ENCODE peak calls at places on chromosomes 11 and 22, in four cellular contexts. F, T, R and V are unnamed samples.

GRCh38 chr11:128902515-128903066 is 11.4 kb downstream of the KCNJ5 start:
- DNase-seq in F (no peak), T (no peak), R (peak), V (no peak)

GRCh38 chr11:103648670-103649400 is 387.6 kb upstream of the DDI1 start:
- DNase-seq in F (no peak), T (no peak), R (peak), V (no peak)

GRCh38 chr11:90242894-90243416 is 20.1 kb upstream of the CHORDC1 start:
- DNase-seq in F (no peak), T (no peak), R (no peak), V (no peak)

GRCh38 chr22:30159561-30160353 is 79.5 kb downstream of the HORMAD2 start:
- DNase-seq in F (no peak), T (no peak), R (peak), V (no peak)

GRCh38 chr11:10441652-10442503 is 13.2 kb upstream of the AMPD3 start:
- DNase-seq in F (no peak), T (no peak), R (no peak), V (no peak)

GRCh38 chr11:58059011-58059358 is 28.2 kb downstream of the OR6Q1 start:
- DNase-seq in F (no peak), T (no peak), R (peak), V (no peak)

GRCh38 chr11:130675456-130675855 is 227.0 kb downstream of the ADAMTS15 start:
- DNase-seq in F (no peak), T (no peak), R (peak), V (no peak)

GRCh38 chr11:116981216-116981887 is 116.9 kb downstream of the SIK3 start:
- DNase-seq in F (no peak), T (no peak), R (no peak), V (no peak)

GRCh38 chr11:47154738-47155570 is 21.7 kb downstream of the ARFGAP2 start:
- DNase-seq in F (no peak), T (no peak), R (no peak), V (no peak)

GRCh38 chr11:109605006-109605405 is 183.0 kb downstream of the C11orf87 start:
- DNase-seq in F (no peak), T (no peak), R (no peak), V (no peak)

GRCh38 chr11:22516136-22516535 is 109.5 kb downstream of the FANCF start:
- DNase-seq in F (no peak), T (no peak), R (no peak), V (no peak)

GRCh38 chr11:71218789-71219499 is 33.4 kb downstream of the SHANK2 start:
- DNase-seq in F (no peak), T (no peak), R (no peak), V (no peak)

GRCh38 chr11:110376711-110377324 is 52.9 kb upstream of the FDX1 start:
- DNase-seq in F (peak), T (peak), R (peak), V (peak)

GRCh38 chr11:2509481-2510001 is 64.7 kb downstream of the KCNQ1 start:
- DNase-seq in F (no peak), T (peak), R (no peak), V (no peak)

GRCh38 chr11:84836371-84836770 is 790.8 kb downstream of the DLG2 start:
- DNase-seq in F (no peak), T (no peak), R (no peak), V (no peak)

GRCh38 chr11:37505406-37505805 is 907.4 kb upstream of the RAG2 start:
- DNase-seq in F (no peak), T (no peak), R (no peak), V (no peak)

GRCh38 chr11:35152575-35152974 is 13.6 kb downstream of the CD44 start:
- DNase-seq in F (no peak), T (no peak), R (no peak), V (no peak)

GRCh38 chr11:125168875-125169537 is 4.5 kb downstream of the PKNOX2 start:
- DNase-seq in F (no peak), T (no peak), R (peak), V (no peak)

GRCh38 chr11:70116386-70117077 is 38.4 kb downstream of the ANO1 start:
- DNase-seq in F (no peak), T (peak), R (no peak), V (no peak)

GRCh38 chr11:114060402-114061052 is 1.0 kb downstream of the ZBTB16 start:
- DNase-seq in F (no peak), T (no peak), R (no peak), V (peak)

GRCh38 chr11:105673089-105673488 is 63.2 kb downstream of the GRIA4 start:
- DNase-seq in F (no peak), T (no peak), R (peak), V (no peak)

GRCh38 chr11:71133946-71134345 is 118.4 kb downstream of the SHANK2 start:
- DNase-seq in F (no peak), T (no peak), R (no peak), V (no peak)

GRCh38 chr11:94897330-94897768 is 76.0 kb downstream of the CWC15 start:
- DNase-seq in F (peak), T (peak), R (peak), V (peak)

GRCh38 chr22:36419177-36419911 is 31.6 kb upstream of the MYH9 start:
- DNase-seq in F (no peak), T (peak), R (peak), V (no peak)

GRCh38 chr11:100269511-100269910 is 417.6 kb upstream of the ARHGAP42 start:
- DNase-seq in F (no peak), T (no peak), R (no peak), V (no peak)

GRCh38 chr11:62880231-62880802 is 379 bp upstream of the SLC3A2 start:
- DNase-seq in F (no peak), T (peak), R (peak), V (no peak)

GRCh38 chr11:119533462-119533861 is 110.5 kb upstream of the THY1 start:
- DNase-seq in F (no peak), T (no peak), R (no peak), V (no peak)

GRCh38 chr11:17553249-17553546 is 6.1 kb downstream of the OTOG start:
- DNase-seq in F (no peak), T (no peak), R (no peak), V (no peak)

GRCh38 chr11:78040691-78041379 is 17.8 kb upstream of the KCTD14 start:
- DNase-seq in F (no peak), T (no peak), R (no peak), V (no peak)

GRCh38 chr11:121892131-121892681 is 223.8 kb downstream of the BLID start:
- DNase-seq in F (no peak), T (no peak), R (peak), V (no peak)

GRCh38 chr22:24730864-24731263 is 43.7 kb downstream of the PIWIL3 start:
- DNase-seq in F (no peak), T (no peak), R (no peak), V (no peak)

GRCh38 chr11:65782816-65783228 is 2.0 kb upstream of the AP5B1 start:
- DNase-seq in F (no peak), T (no peak), R (no peak), V (no peak)

GRCh38 chr22:38649841-38650522 is 6.2 kb downstream of the FAM227A start:
- DNase-seq in F (no peak), T (no peak), R (no peak), V (no peak)

GRCh38 chr11:450809-451451 is 851 bp downstream of the PTDSS2 start:
- DNase-seq in F (peak), T (peak), R (peak), V (peak)
- H3K27ac ChIP-seq in F (peak), T (peak), R (peak), V (no peak)

GRCh38 chr22:22720201-22720723 is 75.8 kb downstream of the GGTLC2 start:
- DNase-seq in F (peak), T (no peak), R (peak), V (no peak)
- H3K27ac ChIP-seq in F (no peak), T (no peak), R (no peak), V (no peak)

GRCh38 chr11:27329867-27330632 is 33.0 kb downstream of the CCDC34 start:
- DNase-seq in F (no peak), T (no peak), R (no peak), V (no peak)
- H3K27ac ChIP-seq in F (no peak), T (peak), R (no peak), V (no peak)

GRCh38 chr22:43126506-43127165 is 16.1 kb downstream of the BIK start:
- DNase-seq in F (peak), T (no peak), R (peak), V (no peak)
- H3K27ac ChIP-seq in F (peak), T (peak), R (no peak), V (no peak)

DNA sequence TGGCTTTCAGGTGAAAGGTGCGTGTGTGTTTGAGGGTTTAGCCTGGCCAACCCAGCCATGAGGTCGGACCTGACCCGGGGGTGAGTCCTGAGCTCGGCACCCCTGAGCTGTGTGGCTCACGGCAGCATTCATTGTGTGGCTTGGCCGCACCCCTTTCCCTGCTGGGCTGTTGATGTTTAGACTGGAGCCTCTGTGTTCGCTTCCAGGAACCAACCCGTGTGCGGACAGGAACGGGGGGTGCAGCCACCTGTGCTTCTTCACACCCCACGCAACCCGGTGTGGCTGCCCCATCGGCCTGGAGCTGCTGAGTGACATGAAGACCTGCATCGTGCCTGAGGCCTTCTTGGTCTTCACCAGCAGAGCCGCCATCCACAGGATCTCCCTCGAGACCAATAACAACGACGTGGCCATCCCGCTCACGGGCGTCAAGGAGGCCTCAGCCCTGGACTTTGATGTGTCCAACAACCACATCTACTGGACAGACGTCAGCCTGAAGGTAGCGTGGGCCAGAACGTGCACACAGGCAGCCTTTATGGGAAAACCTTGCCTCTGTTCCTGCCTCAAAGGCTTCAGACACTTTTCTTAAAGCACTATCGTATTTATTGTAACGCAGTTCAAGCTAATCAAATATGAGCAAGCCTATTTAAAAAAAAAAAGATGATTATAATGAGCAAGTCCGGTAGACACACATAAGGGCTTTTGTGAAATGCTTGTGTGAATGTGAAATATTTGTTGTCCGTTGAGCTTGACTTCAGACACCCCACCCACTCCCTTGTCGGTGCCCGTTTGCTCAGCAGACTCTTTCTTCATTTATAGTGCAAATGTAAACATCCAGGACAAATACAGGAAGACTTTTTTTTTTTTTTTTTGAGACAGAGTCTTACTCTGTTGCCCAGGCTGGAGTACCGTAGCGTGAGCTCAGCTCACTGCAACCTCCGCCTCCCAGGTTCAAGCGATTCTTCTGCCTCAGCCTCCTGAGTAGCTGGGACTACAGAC is 53.9 kb upstream of the PPP6R3 start:
- DNase-seq in F (no peak), T (no peak), R (no peak), V (no peak)
- H3K27ac ChIP-seq in F (no peak), T (no peak), R (no peak), V (no peak)

GRCh38 chr11:44451706-44452105 is 113.8 kb upstream of the CD82 start:
- DNase-seq in F (no peak), T (no peak), R (no peak), V (no peak)
- H3K27ac ChIP-seq in F (no peak), T (no peak), R (no peak), V (no peak)

DNA sequence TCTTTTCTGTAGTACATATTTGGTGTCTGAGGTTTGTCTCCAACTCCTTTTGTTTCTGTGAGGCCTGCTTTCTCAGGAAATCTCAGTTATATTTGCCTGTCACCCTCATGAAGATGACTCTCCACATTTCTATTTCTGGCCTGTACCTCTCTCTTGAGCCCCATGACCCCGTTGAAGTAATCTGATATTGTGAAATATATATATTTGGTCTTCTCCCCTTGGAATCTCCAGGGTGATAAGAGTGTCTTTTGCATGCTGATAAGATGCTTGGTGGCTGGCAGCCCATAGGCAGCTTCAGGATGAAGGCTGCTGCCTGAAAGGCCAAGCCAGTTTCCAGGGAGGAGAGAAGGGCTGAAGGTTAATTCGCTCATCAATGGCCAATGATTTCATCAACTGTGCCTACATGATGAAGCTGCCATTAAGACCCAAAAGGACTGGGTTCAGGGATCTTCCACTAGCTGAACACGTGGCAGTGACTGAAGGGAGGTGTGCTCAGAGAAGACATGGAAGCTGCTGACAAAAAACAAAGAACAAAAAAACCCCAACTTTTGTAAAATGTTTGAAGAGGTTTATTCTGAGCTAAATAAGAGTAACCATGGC is 67.4 kb downstream of the MICAL2 start:
- DNase-seq in F (no peak), T (no peak), R (peak), V (no peak)
- H3K27ac ChIP-seq in F (no peak), T (no peak), R (peak), V (no peak)

GRCh38 chr11:64250406-64250874 is 890 bp upstream of the PLCB3 start:
- DNase-seq in F (no peak), T (no peak), R (no peak), V (no peak)

GRCh38 chr11:64249563-64250405 is 1.5 kb upstream of the PLCB3 start:
- DNase-seq in F (no peak), T (no peak), R (no peak), V (no peak)

GRCh38 chr11:64251986-64252837 is 882 bp downstream of the PLCB3 start:
- DNase-seq in F (no peak), T (no peak), R (no peak), V (no peak)

GRCh38 chr11:64251722-64251985 is 324 bp downstream of the PLCB3 start:
- DNase-seq in F (no peak), T (no peak), R (no peak), V (no peak)

GRCh38 chr11:64250875-64251721 is at the start of gene PLCB3:
- DNase-seq in F (no peak), T (no peak), R (no peak), V (no peak)
- H3K27ac ChIP-seq in F (peak), T (peak), R (peak), V (no peak)

DNA sequence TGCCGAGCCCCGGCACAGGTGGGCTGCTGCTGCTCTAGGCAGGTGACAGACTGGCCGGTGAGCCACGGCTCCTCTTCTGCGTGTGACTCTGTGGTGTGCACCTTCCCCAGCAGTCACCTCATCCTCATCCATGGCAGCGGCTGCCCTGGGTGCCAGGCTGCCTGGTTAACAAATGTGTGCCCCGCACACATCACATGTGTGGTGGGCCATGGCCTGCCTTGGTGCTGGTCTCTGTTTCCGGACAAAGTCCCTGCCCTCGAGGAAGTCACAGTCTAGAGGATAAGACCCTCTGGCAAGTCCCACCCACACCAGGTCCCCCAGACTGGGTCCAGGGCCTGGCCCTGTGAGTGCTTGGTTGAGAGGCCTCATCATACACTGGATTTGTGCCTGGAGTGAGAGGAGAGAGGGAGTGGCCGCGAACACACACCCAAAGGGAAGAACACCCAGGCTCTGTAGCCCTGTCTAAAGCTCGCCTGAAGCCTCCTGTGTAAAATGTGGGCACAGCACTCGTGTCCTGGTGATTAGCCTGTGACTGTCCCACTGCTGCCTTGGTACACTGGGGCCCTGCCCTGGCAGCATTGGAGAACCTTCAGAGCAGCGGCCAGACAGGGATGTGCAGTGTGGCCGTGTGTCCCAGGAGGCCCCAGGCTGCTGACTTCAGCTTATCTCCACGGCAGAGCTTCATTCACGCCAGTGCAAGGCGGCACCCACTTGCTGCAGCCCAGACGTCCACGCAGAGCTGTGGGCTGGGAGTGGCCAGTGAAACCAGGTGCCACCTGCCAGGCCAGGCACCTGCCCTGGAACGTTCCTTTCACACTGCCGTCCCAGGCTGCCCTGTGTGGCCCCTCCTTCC is 269.9 kb downstream of the TBC1D22A start:
- DNase-seq in F (no peak), T (no peak), R (no peak), V (no peak)
- H3K27ac ChIP-seq in F (no peak), T (no peak), R (no peak), V (no peak)